ENCODE peak calls at places on chromosome 11, in ten cellular contexts. C is fibroblast of lung, D is upper lobe of right lung, H is NCI-H2081, Q is NCI-H187, E is EH, V is ovary, G is adrenal gland, W is T-helper 1 cell, P is dorsolateral prefrontal cortex. S is an unnamed sample.

GRCh38 chr11:67415501-67416304 is at the start of gene CARNS1:
- DNase-seq in C (no peak), D (no peak), H (no peak), Q (no peak), E (no peak), V (no peak), G (no peak), W (no peak), P (peak), S (no peak)

GRCh38 chr11:62472063-62472884 is 53.4 kb downstream of the SCGB1A1 start:
- DNase-seq in C (peak), D (no peak), H (no peak), Q (no peak), E (peak), V (peak), G (no peak), W (no peak), P (no peak), S (no peak)

GRCh38 chr11:11036185-11037161 is 178.6 kb upstream of the ZBED5 start:
- DNase-seq in C (peak), D (no peak), H (peak), Q (no peak), E (peak), V (no peak), G (no peak), W (no peak), P (no peak), S (no peak)

GRCh38 chr11:123654566-123655081 is at the start of gene SCN3B:
- DNase-seq in C (peak), D (peak), H (peak), Q (peak), E (peak), V (peak), G (peak), W (no peak), P (peak), S (no peak)

GRCh38 chr11:18731427-18731826 is 5.4 kb upstream of the IGSF22 start:
- DNase-seq in C (no peak), D (no peak), H (no peak), Q (no peak), E (no peak), V (no peak), G (no peak), W (no peak), P (no peak), S (no peak)

GRCh38 chr11:93567406-93567819 is 24.2 kb upstream of the SMCO4 start:
- DNase-seq in C (peak), D (no peak), H (no peak), Q (no peak), E (peak), V (peak), G (peak), W (no peak), P (no peak), S (peak)

GRCh38 chr11:93089474-93090102 is 108.2 kb downstream of the SLC36A4 start:
- DNase-seq in C (peak), D (no peak), H (no peak), Q (no peak), E (peak), V (no peak), G (peak), W (no peak), P (peak), S (no peak)

GRCh38 chr11:102843474-102843873 is at the start of gene MMP3:
- DNase-seq in C (no peak), D (no peak), H (no peak), Q (no peak), E (peak), V (no peak), G (no peak), W (no peak), P (no peak), S (no peak)

GRCh38 chr11:37182036-37182435 is 584.0 kb upstream of the RAG2 start:
- DNase-seq in C (no peak), D (no peak), H (no peak), Q (no peak), E (no peak), V (no peak), G (no peak), W (no peak), P (no peak), S (no peak)

GRCh38 chr11:134466035-134466908 is 54.2 kb upstream of the B3GAT1 start:
- DNase-seq in C (no peak), D (no peak), H (no peak), Q (peak), E (no peak), V (no peak), G (no peak), W (no peak), P (peak), S (no peak)

GRCh38 chr11:122733301-122733686 is 77.8 kb downstream of the UBASH3B start:
- DNase-seq in C (peak), D (no peak), H (peak), Q (no peak), E (peak), V (no peak), G (no peak), W (no peak), P (no peak), S (peak)

GRCh38 chr11:121367434-121367833 is 74.9 kb downstream of the SC5D start:
- DNase-seq in C (peak), D (no peak), H (no peak), Q (peak), E (peak), V (no peak), G (no peak), W (no peak), P (no peak), S (no peak)

GRCh38 chr11:22778642-22779041 is 51.0 kb downstream of the SVIP start:
- DNase-seq in C (no peak), D (no peak), H (no peak), Q (no peak), E (no peak), V (no peak), G (no peak), W (no peak), P (no peak), S (no peak)

GRCh38 chr11:71076021-71076420 is 176.4 kb downstream of the SHANK2 start:
- DNase-seq in C (no peak), D (no peak), H (no peak), Q (no peak), E (no peak), V (no peak), G (no peak), W (no peak), P (no peak), S (no peak)

GRCh38 chr11:45807792-45808238 is 2.9 kb downstream of the SLC35C1 start:
- DNase-seq in C (no peak), D (no peak), H (no peak), Q (no peak), E (no peak), V (no peak), G (no peak), W (no peak), P (no peak), S (no peak)

GRCh38 chr11:2525166-2525861 is 80.5 kb downstream of the KCNQ1 start:
- DNase-seq in C (no peak), D (peak), H (no peak), Q (no peak), E (no peak), V (peak), G (peak), W (no peak), P (peak), S (no peak)

GRCh38 chr11:11313426-11313825 is 39.6 kb downstream of the CSNK2A3 start:
- DNase-seq in C (peak), D (peak), H (no peak), Q (no peak), E (peak), V (no peak), G (no peak), W (no peak), P (no peak), S (no peak)

GRCh38 chr11:129695543-129696308 is 119.9 kb upstream of the TMEM45B start:
- DNase-seq in C (peak), D (peak), H (peak), Q (no peak), E (peak), V (no peak), G (peak), W (peak), P (peak), S (no peak)

GRCh38 chr11:95134491-95134890 is 44.8 kb downstream of the ENDOD1 start:
- DNase-seq in C (peak), D (no peak), H (no peak), Q (no peak), E (peak), V (peak), G (peak), W (no peak), P (peak), S (no peak)

GRCh38 chr11:121703166-121703565 is 250.4 kb upstream of the SORL1-AS1 start:
- DNase-seq in C (peak), D (no peak), H (no peak), Q (no peak), E (no peak), V (no peak), G (no peak), W (no peak), P (no peak), S (no peak)

GRCh38 chr11:18367431-18367830 is 26.9 kb upstream of the LDHA start:
- DNase-seq in C (no peak), D (no peak), H (no peak), Q (no peak), E (peak), V (no peak), G (no peak), W (no peak), P (no peak), S (no peak)

S was measured in tibial nerve.